ENCODE peak calls at places on chromosomes 7 and 10, in eight cellular contexts. I is breast epithelium, Z is sigmoid colon, Y is HCT116, Q is spleen, J is prostate gland, G is suprapubic skin, V is K562. K is an unnamed sample. For H3K9me3, the result is how much of the 10 kb centered on the place peaks cover.

GRCh38 chr7:141072548-141073172 is 1.2 kb upstream of the TMEM178B start:
- DNase-seq in I (peak), Z (peak), Y (no peak), Q (no peak), J (peak), G (no peak), V (no peak), K (no peak)

GRCh38 chr10:70461397-70462348 is 16.9 kb upstream of the PALD1 start:
- DNase-seq in I (no peak), Z (peak), Y (peak), Q (no peak), J (peak), G (no peak), V (peak), K (no peak)

GRCh38 chr10:98415710-98416077 is 712 bp upstream of the PYROXD2 start:
- DNase-seq in I (no peak), Z (no peak), Y (no peak), Q (no peak), J (no peak), G (no peak), V (no peak), K (no peak)

GRCh38 chr10:124484016-124484415 is 22.4 kb downstream of the LHPP start:
- DNase-seq in I (no peak), Z (no peak), Y (no peak), Q (peak), J (no peak), G (no peak), V (no peak), K (no peak)

GRCh38 chr7:65976659-65977196 is 5.3 kb downstream of the GUSB start:
- DNase-seq in I (no peak), Z (no peak), Y (no peak), Q (peak), J (no peak), G (no peak), V (no peak), K (no peak)

GRCh38 chr7:139915864-139916716 is 87.0 kb downstream of the TBXAS1 start:
- DNase-seq in I (no peak), Z (no peak), Y (peak), Q (no peak), J (peak), G (no peak), V (peak), K (peak)

GRCh38 chr7:21507627-21508343 is 35.1 kb upstream of the DNAH11 start:
- DNase-seq in I (no peak), Z (peak), Y (peak), Q (no peak), J (peak), G (no peak), V (peak), K (no peak)

GRCh38 chr7:95472521-95473160 is 13.1 kb upstream of the ASB4 start:
- DNase-seq in I (no peak), Z (no peak), Y (no peak), Q (no peak), J (no peak), G (no peak), V (no peak), K (no peak)

GRCh38 chr10:3779146-3779707 is 5.8 kb downstream of the KLF6 start:
- DNase-seq in I (no peak), Z (no peak), Y (no peak), Q (peak), J (no peak), G (no peak), V (no peak), K (no peak)

GRCh38 chr10:3425713-3426112 is 253.1 kb upstream of the PITRM1 start:
- DNase-seq in I (no peak), Z (no peak), Y (no peak), Q (no peak), J (no peak), G (no peak), V (no peak), K (no peak)

GRCh38 chr7:55641273-55641691 is 69.0 kb upstream of the VOPP1 start:
- DNase-seq in I (no peak), Z (peak), Y (peak), Q (no peak), J (peak), G (no peak), V (peak), K (no peak)

GRCh38 chr10:35661236-35661635 is 19.1 kb upstream of the FZD8 start:
- DNase-seq in I (no peak), Z (no peak), Y (no peak), Q (no peak), J (no peak), G (no peak), V (no peak), K (no peak)

GRCh38 chr10:49625411-49625810 is 11.6 kb downstream of the CHAT start:
- DNase-seq in I (peak), Z (no peak), Y (no peak), Q (peak), J (no peak), G (peak), V (no peak), K (no peak)

GRCh38 chr10:103021897-103022286 is 103.8 kb downstream of the CNNM2 start:
- DNase-seq in I (no peak), Z (no peak), Y (no peak), Q (no peak), J (no peak), G (no peak), V (no peak), K (no peak)

GRCh38 chr10:124007102-124007772 is 86.2 kb downstream of the CHST15 start:
- DNase-seq in I (no peak), Z (peak), Y (no peak), Q (peak), J (no peak), G (peak), V (no peak), K (no peak)

GRCh38 chr7:83677180-83677866 is 28.4 kb upstream of the SEMA3E start:
- DNase-seq in I (no peak), Z (no peak), Y (peak), Q (no peak), J (no peak), G (no peak), V (no peak), K (no peak)

GRCh38 chr10:44991571-44991970 is 9.2 kb upstream of the ZNF22 start:
- DNase-seq in I (no peak), Z (peak), Y (no peak), Q (no peak), J (peak), G (no peak), V (no peak), K (no peak)

GRCh38 chr10:114811769-114812353 is 9.7 kb upstream of the FHIP2A start:
- DNase-seq in I (no peak), Z (no peak), Y (no peak), Q (no peak), J (no peak), G (no peak), V (no peak), K (no peak)

GRCh38 chr10:24299587-24300258 is 90.8 kb downstream of the KIAA1217 start:
- DNase-seq in I (no peak), Z (no peak), Y (no peak), Q (no peak), J (no peak), G (no peak), V (no peak), K (peak)

GRCh38 chr10:60461688-60462087 is 72.0 kb upstream of the ANK3 start:
- DNase-seq in I (no peak), Z (no peak), Y (no peak), Q (no peak), J (no peak), G (no peak), V (no peak), K (no peak)

GRCh38 chr7:123845823-123846216 is 851 bp downstream of the HYAL4 start:
- DNase-seq in I (no peak), Z (no peak), Y (no peak), Q (no peak), J (no peak), G (no peak), V (no peak), K (no peak)

GRCh38 chr7:10346032-10346431 is 627.6 kb upstream of the PHF14 start:
- DNase-seq in I (no peak), Z (no peak), Y (no peak), Q (no peak), J (no peak), G (no peak), V (no peak), K (no peak)

GRCh38 chr10:43399911-43400310 is 9.1 kb downstream of the HNRNPF start:
- DNase-seq in I (no peak), Z (peak), Y (no peak), Q (no peak), J (no peak), G (no peak), V (no peak), K (no peak)

GRCh38 chr7:151276651-151277590 is 28.4 kb upstream of the SMARCD3 start:
- DNase-seq in I (no peak), Z (peak), Y (peak), Q (peak), J (peak), G (no peak), V (peak), K (no peak)
- TF ChIP-seq POLR2A in I (no peak), Z (no peak), Y (no peak), Q (no peak), J (no peak), G (no peak), V (no peak), K (no peak)

GRCh38 chr7:44880317-44881018 is 4.9 kb downstream of the PURB start:
- DNase-seq in I (no peak), Z (no peak), Y (no peak), Q (no peak), J (no peak), G (no peak), V (no peak), K (no peak)
- TF ChIP-seq POLR2AphosphoS5 in I (no peak), Z (no peak), Y (no peak), Q (no peak), J (no peak), G (no peak), V (no peak), K (no peak)

GRCh38 chr7:50272808-50273207 is 31.7 kb upstream of the IKZF1 start:
- DNase-seq in I (no peak), Z (no peak), Y (no peak), Q (no peak), J (no peak), G (no peak), V (no peak), K (no peak)

GRCh38 chr7:50273301-50273700 is 31.2 kb upstream of the IKZF1 start:
- DNase-seq in I (no peak), Z (no peak), Y (no peak), Q (no peak), J (no peak), G (no peak), V (no peak), K (no peak)

GRCh38 chr7:50268223-50268622 is 36.3 kb upstream of the IKZF1 start:
- DNase-seq in I (no peak), Z (no peak), Y (no peak), Q (no peak), J (no peak), G (no peak), V (no peak), K (no peak)

GRCh38 chr7:50268990-50269389 is 35.5 kb upstream of the IKZF1 start:
- DNase-seq in I (no peak), Z (no peak), Y (no peak), Q (no peak), J (no peak), G (no peak), V (no peak), K (no peak)

GRCh38 chr7:50270531-50271018 is 33.9 kb upstream of the IKZF1 start:
- DNase-seq in I (no peak), Z (no peak), Y (no peak), Q (no peak), J (no peak), G (no peak), V (no peak), K (no peak)
- H3K9me3 ChIP-seq in I (under half), Z (under half), Y (under half), Q (under half), J (under half), G (under half), V (under half), K (under half)

GRCh38 chr10:120980316-120980975 is 129.3 kb downstream of the WDR11 start:
- DNase-seq in I (no peak), Z (no peak), Y (no peak), Q (no peak), J (no peak), G (no peak), V (no peak), K (peak)

GRCh38 chr10:120977892-120978291 is 126.7 kb downstream of the WDR11 start:
- DNase-seq in I (no peak), Z (no peak), Y (no peak), Q (no peak), J (no peak), G (no peak), V (no peak), K (no peak)

GRCh38 chr10:120978589-120979252 is 127.6 kb downstream of the WDR11 start:
- DNase-seq in I (no peak), Z (no peak), Y (no peak), Q (no peak), J (no peak), G (no peak), V (no peak), K (no peak)

GRCh38 chr10:120981601-120982381 is 130.6 kb downstream of the WDR11 start:
- DNase-seq in I (no peak), Z (no peak), Y (no peak), Q (no peak), J (no peak), G (no peak), V (no peak), K (peak)

DNA sequence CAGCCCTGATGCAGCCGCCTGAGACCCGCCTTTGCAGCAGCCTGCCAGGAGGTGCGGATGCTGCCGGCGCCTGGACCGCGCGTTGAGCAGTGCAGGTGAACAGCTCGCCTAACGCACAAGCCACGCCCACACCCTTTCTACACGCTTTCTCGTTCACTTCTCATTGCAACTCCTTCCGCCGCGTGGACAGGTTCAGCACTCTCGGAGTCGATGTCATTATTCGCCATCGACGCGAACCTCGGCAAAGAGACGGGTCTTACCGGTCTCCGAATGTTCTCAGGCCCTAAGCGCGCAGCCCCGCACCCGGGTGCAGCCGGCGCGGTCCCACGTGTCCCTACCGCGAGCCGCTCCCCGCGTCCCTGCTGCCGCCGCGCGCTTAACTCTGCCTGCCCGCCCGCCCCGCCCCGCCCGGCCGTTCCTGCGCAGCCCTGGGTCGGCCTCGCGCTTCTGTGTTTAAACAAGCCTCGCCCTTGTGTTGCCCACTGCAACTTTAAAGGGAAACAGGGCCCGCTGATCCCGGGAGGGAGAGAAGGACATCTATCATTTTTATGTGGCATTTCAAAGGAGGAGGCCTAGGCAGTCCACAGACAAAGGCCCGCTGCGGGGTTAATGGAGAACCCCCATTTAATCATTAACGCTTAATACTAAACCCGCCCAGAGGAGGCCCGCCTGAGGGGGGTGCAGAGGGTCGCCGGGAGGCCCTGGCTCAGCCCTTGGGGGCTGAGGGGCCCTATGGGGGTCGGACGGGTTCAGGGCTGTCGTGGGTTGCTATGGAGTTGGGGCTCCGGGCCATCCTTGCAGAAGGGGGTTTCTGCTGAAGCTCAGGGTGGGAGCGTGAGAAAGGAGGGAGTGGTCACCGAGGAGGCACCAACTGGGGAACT is 128.5 kb downstream of the WDR11 start:
- DNase-seq in I (peak), Z (no peak), Y (peak), Q (no peak), J (peak), G (no peak), V (no peak), K (no peak)
- TF ChIP-seq POLR2A in I (no peak), Z (no peak), Y (no peak), Q (no peak), J (no peak), G (no peak), V (no peak), K (no peak)

GRCh38 chr7:101488826-101489572 is 126.3 kb downstream of the COL26A1 start:
- DNase-seq in I (no peak), Z (no peak), Y (no peak), Q (no peak), J (peak), G (no peak), V (no peak), K (no peak)
- TF ChIP-seq POLR2AphosphoS5 in I (no peak), Z (no peak), Y (no peak), Q (no peak), J (peak), G (no peak), V (no peak), K (no peak)

DNA sequence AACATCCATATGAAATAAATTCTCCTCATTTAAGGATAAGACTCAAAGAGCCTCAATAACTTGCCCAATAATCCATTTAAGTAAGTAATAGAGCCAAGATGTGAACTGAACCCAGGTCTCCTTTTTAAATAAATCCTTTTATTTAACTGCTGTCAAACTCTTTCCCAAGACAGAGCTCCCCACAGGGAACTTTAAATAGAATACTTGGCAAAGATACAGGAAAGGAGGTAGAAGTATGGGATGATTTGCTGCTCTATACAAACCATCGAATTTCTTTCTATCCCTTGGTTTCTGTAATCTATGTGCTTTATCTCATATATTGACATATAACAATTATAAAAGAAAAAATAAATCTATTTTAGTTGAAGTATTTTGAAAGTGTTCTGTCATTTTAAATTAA is 295.9 kb downstream of the CSTF2T start:
- DNase-seq in I (no peak), Z (no peak), Y (no peak), Q (no peak), J (no peak), G (no peak), V (no peak), K (no peak)
- H3K9me3 ChIP-seq in I (under half), Z (under half), Y (under half), Q (under half), J (under half), G (under half), V (under half), K (under half)